ENCODE peak calls at places on chromosomes 4 and X, in seven cellular contexts. G is osteocyte; K is effector CD4-positive, alpha-beta T cell; R is lower leg skin; T is HT1080; W is NCI-H1694; V is KBM-7. S is an unnamed sample.
A peak's percentile ranks its signal among the peaks of the same experiment; 100 is the strongest.

GRCh38 chr4:181140037-181140603 is 1103.1 kb upstream of the TENM3 start:
- DNase-seq in G (no peak), K (no peak), R (no peak), T (no peak), W (no peak), V (no peak), S (no peak)

GRCh38 chr4:150119492-150119891 is 41.2 kb downstream of the DCLK2 start:
- DNase-seq in G (no peak), K (no peak), R (no peak), T (peak; percentile 81), W (no peak), V (no peak), S (no peak)

GRCh38 chrX:35244796-35245508 is 302.4 kb downstream of the FAM47B start:
- DNase-seq in G (no peak), K (no peak), R (no peak), T (no peak), W (no peak), V (no peak), S (no peak)

GRCh38 chr4:154506253-154506652 is 14.7 kb upstream of the DCHS2 start:
- DNase-seq in G (no peak), K (no peak), R (no peak), T (peak; percentile 40), W (peak; percentile 15), V (peak; percentile 43), S (no peak)

GRCh38 chr4:152633118-152633517 is 46.7 kb downstream of the TMEM154 start:
- DNase-seq in G (no peak), K (no peak), R (no peak), T (no peak), W (no peak), V (no peak), S (no peak)

GRCh38 chr4:128521634-128522253 is 234.1 kb upstream of the PGRMC2 start:
- DNase-seq in G (no peak), K (no peak), R (no peak), T (peak; percentile 56), W (no peak), V (no peak), S (no peak)

GRCh38 chr4:165199722-165200121 is 7.6 kb upstream of the KLHL2 start:
- DNase-seq in G (no peak), K (no peak), R (no peak), T (no peak), W (no peak), V (no peak), S (no peak)

GRCh38 chr4:168221298-168221697 is 97.3 kb downstream of the DDX60 start:
- DNase-seq in G (no peak), K (no peak), R (no peak), T (peak; percentile 54), W (no peak), V (no peak), S (no peak)

GRCh38 chr4:71360844-71361243 is 22.0 kb downstream of the SLC4A4 start:
- DNase-seq in G (no peak), K (no peak), R (no peak), T (no peak), W (no peak), V (no peak), S (no peak)

GRCh38 chr4:74062954-74063353 is 24.5 kb upstream of the CXCL3 start:
- DNase-seq in G (no peak), K (no peak), R (no peak), T (no peak), W (no peak), V (no peak), S (no peak)

GRCh38 chr4:186854256-186854655 is 130.6 kb upstream of the FAT1 start:
- DNase-seq in G (no peak), K (no peak), R (no peak), T (peak; percentile 31), W (no peak), V (no peak), S (no peak)

S was measured in AML-193.